ENCODE peak calls at places on chromosomes 6 and 20, in six cellular contexts. X is heart left ventricle, V is hepatocyte, T is body of pancreas, R is left ventricle myocardium inferior, C is uterus. Z is an unnamed sample.

GRCh38 chr6:101116337-101116736 is 235.2 kb upstream of the ASCC3 start:
- DNase-seq in C (no peak), R (no peak), T (no peak), X (no peak), V (no peak), Z (no peak)

GRCh38 chr6:71478834-71479541 is 190.4 kb downstream of the OGFRL1 start:
- DNase-seq in C (no peak), T (no peak), V (no peak), R (no peak), X (no peak), Z (peak; percentile 93)

GRCh38 chr6:168122011-168122410 is 43.0 kb upstream of the FRMD1 start:
- DNase-seq in C (no peak), X (no peak), T (no peak), R (no peak), V (no peak), Z (no peak)

GRCh38 chr6:163554663-163555062 is 140.1 kb downstream of the QKI start:
- DNase-seq in C (no peak), R (peak; percentile 51), V (peak; percentile 32), T (peak; percentile 63), X (no peak), Z (no peak)

GRCh38 chr20:11755071-11755881 is 162.4 kb upstream of the BTBD3 start:
- DNase-seq in X (no peak), C (peak; percentile 15), T (no peak), R (no peak), V (no peak), Z (no peak)

GRCh38 chr6:71383891-71384489 is 95.4 kb downstream of the OGFRL1 start:
- DNase-seq in R (no peak), V (peak; percentile 64), C (no peak), X (no peak), T (no peak), Z (no peak)

GRCh38 chr6:19380287-19380686 is 456.9 kb upstream of the ID4 start:
- DNase-seq in C (no peak), R (no peak), T (no peak), X (no peak), V (no peak), Z (no peak)

GRCh38 chr20:57615472-57615855 is 4.8 kb downstream of the ZBP1 start:
- DNase-seq in T (no peak), V (no peak), X (no peak), R (no peak), C (no peak), Z (no peak)

GRCh38 chr6:83711958-83712357 is 3.1 kb upstream of the SNAP91 start:
- DNase-seq in T (no peak), R (no peak), C (no peak), V (no peak), X (no peak), Z (no peak)

GRCh38 chr6:109595998-109596397 is 95.0 kb downstream of the AK9 start:
- DNase-seq in X (no peak), R (no peak), V (peak; percentile 31), C (no peak), T (no peak), Z (no peak)

GRCh38 chr6:73234732-73235131 is 9.4 kb upstream of the KHDC1L start:
- DNase-seq in C (no peak), R (no peak), V (no peak), X (no peak), T (no peak), Z (no peak)

GRCh38 chr20:6636209-6637159 is 131.0 kb upstream of the BMP2 start:
- DNase-seq in R (no peak), T (peak; percentile 39), X (no peak), V (peak; percentile 81), C (no peak), Z (peak; percentile 31)

GRCh38 chr6:5723905-5724691 is 282.6 kb downstream of the NRN1 start:
- DNase-seq in C (no peak), V (no peak), R (peak; percentile 24), X (peak; percentile 46), T (no peak), Z (no peak)

GRCh38 chr20:25295386-25296093 is 47.7 kb downstream of the PYGB start:
- DNase-seq in R (peak; percentile 65), T (peak; percentile 58), X (peak; percentile 87), C (no peak), V (no peak), Z (no peak)

GRCh38 chr20:25296094-25297093 is 48.5 kb downstream of the PYGB start:
- DNase-seq in V (peak; percentile 55), R (no peak), X (no peak), T (no peak), C (no peak), Z (no peak)

GRCh38 chr20:25293507-25293906 is 45.6 kb downstream of the PYGB start:
- DNase-seq in R (no peak), V (no peak), T (no peak), X (no peak), C (no peak), Z (no peak)

GRCh38 chr20:25293910-25294458 is 46.1 kb downstream of the PYGB start:
- DNase-seq in R (no peak), C (no peak), V (no peak), T (no peak), X (no peak), Z (no peak)

DNA sequence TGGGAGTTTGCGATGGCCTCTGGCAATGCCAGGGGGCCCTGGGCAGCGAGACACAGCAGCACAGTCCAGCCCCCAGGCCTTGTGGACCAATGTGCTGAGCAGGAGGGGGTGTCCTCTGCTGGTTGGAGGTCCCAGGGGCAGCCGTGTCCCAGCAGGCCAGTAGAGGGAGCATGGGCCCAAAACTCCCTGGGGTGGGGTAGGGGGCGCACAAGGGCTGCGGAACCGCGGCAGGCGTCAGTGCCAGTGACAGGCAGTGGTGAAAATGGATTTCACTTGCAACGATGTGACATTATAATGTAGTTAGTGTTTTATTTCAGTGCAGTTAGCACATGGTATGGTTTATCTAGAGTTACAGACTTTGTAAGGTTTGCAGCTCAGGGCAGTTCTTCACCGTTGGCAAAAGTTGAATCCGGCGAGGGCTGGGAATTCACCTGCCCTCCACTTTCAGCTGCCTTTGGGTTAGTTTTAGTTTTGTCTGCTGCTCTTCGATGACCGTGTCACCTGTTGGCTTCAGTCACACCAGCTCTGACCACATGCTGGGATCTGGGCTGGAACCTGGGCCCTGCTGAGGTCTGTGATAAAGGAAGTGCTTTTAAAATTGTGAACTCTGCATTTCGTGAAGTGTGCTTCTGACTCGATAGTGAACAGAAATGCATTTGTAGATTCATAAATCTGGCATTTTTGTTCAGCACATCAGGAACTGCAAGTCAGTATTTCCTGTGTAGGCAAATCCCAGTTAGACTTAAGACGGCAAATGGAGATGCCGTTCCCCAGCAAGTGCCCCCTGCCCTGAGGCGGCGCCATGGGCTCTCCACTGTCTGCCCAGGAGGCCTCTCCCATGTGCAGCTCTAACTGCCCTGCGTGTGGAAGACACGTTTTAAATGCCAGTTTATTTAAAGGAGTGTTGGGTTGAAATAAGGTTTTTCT is 46.8 kb downstream of the PYGB start:
- DNase-seq in T (no peak), C (peak; percentile 54), X (no peak), V (peak; percentile 77), R (no peak), Z (no peak)
- TF ChIP-seq CTCF in T (no peak), C (peak; percentile 66), X (peak; percentile 61), V (peak; percentile 68), R (peak; percentile 72), Z (peak; percentile 99)

DNA sequence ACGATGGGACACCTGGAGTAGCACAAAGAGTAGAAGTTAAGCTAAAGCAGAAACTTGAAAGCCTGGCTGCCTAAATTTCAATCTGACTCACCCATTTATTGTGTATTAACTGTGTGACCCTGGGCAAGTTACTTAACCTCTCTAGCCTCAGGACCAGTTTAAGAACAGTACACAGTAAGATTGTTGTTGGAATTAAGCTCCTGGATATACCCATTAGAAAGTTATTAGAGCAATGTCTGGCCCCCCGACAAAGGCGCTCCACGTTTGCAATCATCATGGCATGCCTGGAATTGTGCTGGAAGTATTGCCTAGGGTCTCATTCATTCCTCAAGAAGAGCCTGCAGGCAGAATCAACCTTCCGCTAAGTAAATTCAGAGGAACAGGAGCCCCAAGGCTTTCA is 1.4 kb downstream of the SDC4 start:
- DNase-seq in R (no peak), C (no peak), T (no peak), V (no peak), X (no peak), Z (no peak)
- H3K4me3 ChIP-seq in R (peak overlapping the region; percentile 85), C (peak overlapping the region; percentile 78), T (peak overlapping the region; percentile 75), V (peak overlapping the region; percentile 26), X (peak overlapping the region; percentile 73), Z (peak overlapping the region; percentile 73)

GRCh38 chr6:118876814-118877213 is 17.1 kb upstream of the ASF1A start:
- DNase-seq in X (no peak), V (no peak), T (no peak), C (no peak), R (no peak), Z (no peak)

GRCh38 chr6:118876201-118876600 is 17.8 kb upstream of the ASF1A start:
- DNase-seq in X (no peak), C (no peak), T (no peak), V (no peak), R (no peak), Z (no peak)

GRCh38 chr6:118881440-118882313 is 12.3 kb upstream of the ASF1A start:
- DNase-seq in C (no peak), T (no peak), R (no peak), X (no peak), V (no peak), Z (no peak)

GRCh38 chr6:118875672-118876071 is 18.3 kb upstream of the ASF1A start:
- DNase-seq in T (no peak), C (no peak), V (no peak), R (no peak), X (no peak), Z (no peak)

DNA sequence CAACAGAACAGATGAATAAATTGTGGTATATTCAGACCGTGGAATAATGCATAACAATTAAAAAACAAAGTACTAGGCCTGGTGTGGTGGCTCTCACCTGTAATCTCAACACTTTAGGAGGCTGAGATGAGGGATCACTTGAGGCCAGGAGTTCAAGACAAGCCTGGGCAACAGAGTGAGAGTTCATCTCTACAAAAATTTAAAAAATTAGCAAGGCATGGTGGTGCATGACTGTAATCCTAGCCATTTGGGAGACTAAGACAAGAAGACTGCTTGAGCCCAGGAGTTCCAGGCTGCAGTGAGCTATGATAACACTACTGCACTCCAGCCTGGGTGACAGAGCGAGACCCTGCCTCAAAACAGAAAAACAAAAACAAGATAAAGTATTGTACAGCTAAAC is 16.1 kb upstream of the ASF1A start:
- DNase-seq in V (no peak), C (no peak), R (no peak), X (no peak), T (no peak), Z (no peak)
- H3K36me3 ChIP-seq in V (no peaks in the 10 kb centered on the region), C (no peaks in the 10 kb centered on the region), R (no peaks in the 10 kb centered on the region), X (no peaks in the 10 kb centered on the region), T (no peaks in the 10 kb centered on the region), Z (no peaks in the 10 kb centered on the region)

DNA sequence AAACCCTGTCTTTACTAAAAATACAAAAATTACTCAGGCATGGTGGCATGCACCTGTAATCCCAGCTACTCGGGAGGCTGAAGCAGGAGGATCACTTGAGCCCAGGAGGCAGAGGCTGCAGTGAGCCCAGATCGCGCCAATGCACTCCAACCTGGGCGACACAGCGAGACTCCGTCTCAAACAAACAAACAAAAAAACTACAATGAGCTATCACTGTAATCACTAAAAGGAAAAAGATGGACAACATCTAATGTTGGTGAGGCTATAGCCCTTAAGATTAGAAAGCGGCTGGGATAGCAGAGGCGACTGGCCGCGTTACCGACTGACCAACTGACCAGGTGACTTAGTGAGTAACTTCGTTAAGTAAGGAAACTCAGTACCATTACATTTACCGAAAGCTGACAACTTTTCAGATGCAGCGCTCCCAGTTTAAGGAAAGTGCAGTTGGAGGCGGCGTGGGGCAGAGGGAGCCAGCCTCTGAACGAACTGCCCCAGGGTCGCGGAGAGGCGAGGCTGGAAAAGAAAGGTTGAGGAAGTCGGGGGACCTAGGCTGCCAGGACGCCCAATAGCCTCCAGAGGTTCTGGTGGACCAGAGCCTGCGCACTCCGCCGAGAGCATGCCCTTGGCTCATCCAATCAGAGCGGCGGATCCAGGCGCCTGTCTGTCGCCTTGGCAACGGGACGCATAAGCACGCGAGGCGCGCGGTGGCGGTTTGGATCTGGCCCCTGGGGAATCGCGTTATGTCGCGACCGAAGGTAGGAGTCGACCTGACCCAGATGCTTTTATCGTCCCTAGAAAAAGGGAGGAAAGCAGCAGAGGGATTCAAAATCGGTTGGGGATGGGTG is 8.9 kb downstream of the TTLL9 start:
- DNase-seq in X (peak; percentile 96), T (peak; percentile 94), V (peak; percentile 100), R (peak; percentile 93), C (peak; percentile 87), Z (peak; percentile 77)
- TF ChIP-seq CTCF in X (no peak), T (no peak), V (no peak), R (no peak), C (peak; percentile 21), Z (no peak)

Z was measured in kidney epithelial cell.